ENCODE peak calls at places on chromosomes 13 and 19, in four cellular contexts. One of them, this sample, is unnamed.

GRCh38 chr13:44759222-44759721 is 183.1 kb upstream of the TSC22D1 start:
- DNase-seq in cardiac muscle cell: no peak
- DNase-seq in astrocyte of the cerebellum: no peak
- DNase-seq in Caki2: no peak
- DNase-seq in this sample: no peak

GRCh38 chr13:21674271-21675009 is 3.6 kb downstream of the FGF9 start:
- DNase-seq in cardiac muscle cell: no peak
- DNase-seq in astrocyte of the cerebellum: no peak
- DNase-seq in Caki2: no peak
- DNase-seq in this sample: peak

GRCh38 chr19:52343548-52343947 is 7.5 kb downstream of the ZNF610 start:
- DNase-seq in cardiac muscle cell: peak
- DNase-seq in astrocyte of the cerebellum: no peak
- DNase-seq in Caki2: no peak
- DNase-seq in this sample: peak

GRCh38 chr19:4889034-4889825 is 13.5 kb downstream of the ARRDC5 start:
- DNase-seq in cardiac muscle cell: peak
- DNase-seq in astrocyte of the cerebellum: no peak
- DNase-seq in Caki2: no peak
- DNase-seq in this sample: no peak

GRCh38 chr19:1942934-1943555 is 2.1 kb downstream of the CSNK1G2 start:
- DNase-seq in cardiac muscle cell: no peak
- DNase-seq in astrocyte of the cerebellum: no peak
- DNase-seq in Caki2: no peak
- DNase-seq in this sample: no peak

GRCh38 chr19:37045140-37045539 is 33.1 kb upstream of the ZNF420 start:
- DNase-seq in cardiac muscle cell: no peak
- DNase-seq in astrocyte of the cerebellum: no peak
- DNase-seq in Caki2: no peak
- DNase-seq in this sample: no peak

GRCh38 chr19:10288662-10289166 is 1.0 kb upstream of the ICAM5 start:
- DNase-seq in cardiac muscle cell: peak
- DNase-seq in astrocyte of the cerebellum: no peak
- DNase-seq in Caki2: no peak
- DNase-seq in this sample: no peak

GRCh38 chr19:22882797-22883196 is 50.7 kb downstream of the ZNF723 start:
- DNase-seq in cardiac muscle cell: peak
- DNase-seq in astrocyte of the cerebellum: no peak
- DNase-seq in Caki2: peak
- DNase-seq in this sample: no peak

GRCh38 chr19:16262618-16263017 is 62.0 kb upstream of the KLF2 start:
- DNase-seq in cardiac muscle cell: peak
- DNase-seq in astrocyte of the cerebellum: no peak
- DNase-seq in Caki2: no peak
- DNase-seq in this sample: peak

This sample was measured in left cardiac atrium.